ENCODE peak calls at places on chromosomes 6 and 20, in five cellular contexts. One of them, this sample, is unnamed.

GRCh38 chr20:22449115-22449973 is 135.0 kb downstream of the FOXA2 start:
- DNase-seq in substantia nigra: no peak
- DNase-seq in IMR-90: no peak
- DNase-seq in T-cell: no peak
- DNase-seq in activated CD4-positive, alpha-beta T cell treated with anti-CD3 and anti-CD28 coated beads, Interleukin-2, amount 50 U/mL, for 4 hours: no peak
- DNase-seq in this sample: no peak

GRCh38 chr20:11469795-11470495 is 447.7 kb upstream of the BTBD3 start:
- DNase-seq in substantia nigra: no peak
- DNase-seq in IMR-90: no peak
- DNase-seq in T-cell: no peak
- DNase-seq in activated CD4-positive, alpha-beta T cell treated with anti-CD3 and anti-CD28 coated beads, Interleukin-2, amount 50 U/mL, for 4 hours: no peak
- DNase-seq in this sample: no peak

GRCh38 chr6:11270030-11271027 is 37.9 kb upstream of the NEDD9 start:
- DNase-seq in substantia nigra: no peak
- DNase-seq in IMR-90: peak; percentile 10
- DNase-seq in T-cell: no peak
- DNase-seq in activated CD4-positive, alpha-beta T cell treated with anti-CD3 and anti-CD28 coated beads, Interleukin-2, amount 50 U/mL, for 4 hours: no peak
- DNase-seq in this sample: no peak

GRCh38 chr6:63307581-63308246 is 12.1 kb downstream of the LGSN start:
- DNase-seq in substantia nigra: no peak
- DNase-seq in IMR-90: peak; percentile 64
- DNase-seq in T-cell: no peak
- DNase-seq in activated CD4-positive, alpha-beta T cell treated with anti-CD3 and anti-CD28 coated beads, Interleukin-2, amount 50 U/mL, for 4 hours: no peak
- DNase-seq in this sample: peak; percentile 60

GRCh38 chr6:133504761-133505160 is 263.6 kb downstream of the EYA4 start:
- DNase-seq in substantia nigra: no peak
- DNase-seq in IMR-90: no peak
- DNase-seq in T-cell: no peak
- DNase-seq in activated CD4-positive, alpha-beta T cell treated with anti-CD3 and anti-CD28 coated beads, Interleukin-2, amount 50 U/mL, for 4 hours: no peak
- DNase-seq in this sample: no peak

GRCh38 chr20:59020938-59021551 is 1.8 kb downstream of the TUBB1 start:
- DNase-seq in substantia nigra: no peak
- DNase-seq in IMR-90: peak; percentile 56
- DNase-seq in T-cell: no peak
- DNase-seq in activated CD4-positive, alpha-beta T cell treated with anti-CD3 and anti-CD28 coated beads, Interleukin-2, amount 50 U/mL, for 4 hours: no peak
- DNase-seq in this sample: no peak

GRCh38 chr20:7924692-7925091 is 15.6 kb downstream of the HAO1 start:
- DNase-seq in substantia nigra: no peak
- DNase-seq in IMR-90: peak; percentile 97
- DNase-seq in T-cell: no peak
- DNase-seq in activated CD4-positive, alpha-beta T cell treated with anti-CD3 and anti-CD28 coated beads, Interleukin-2, amount 50 U/mL, for 4 hours: no peak
- DNase-seq in this sample: peak; percentile 93

GRCh38 chr20:36384022-36384619 is 78.0 kb downstream of the DLGAP4 start:
- DNase-seq in substantia nigra: no peak
- DNase-seq in IMR-90: peak; percentile 24
- DNase-seq in T-cell: no peak
- DNase-seq in activated CD4-positive, alpha-beta T cell treated with anti-CD3 and anti-CD28 coated beads, Interleukin-2, amount 50 U/mL, for 4 hours: peak; percentile 7
- DNase-seq in this sample: peak; percentile 55